ENCODE peak calls at places on chromosomes 16 and 17, in four cellular contexts. M is pancreas, T is HT1080, W is prostate gland. P is an unnamed sample.

GRCh38 chr17:40099627-40100418 is 566 bp downstream of the NR1D1 start:
- DNase-seq in W (no peak), T (no peak), M (peak; percentile 56), P (no peak)

GRCh38 chr17:2416010-2416734 is 15.3 kb upstream of the MNT start:
- DNase-seq in W (peak; percentile 86), T (peak; percentile 82), M (peak; percentile 97), P (peak; percentile 85)

GRCh38 chr17:76497979-76498885 is 3.0 kb downstream of the RHBDF2 start:
- DNase-seq in M (peak; percentile 87), W (peak; percentile 70), T (peak; percentile 79), P (peak; percentile 80)

GRCh38 chr17:40730974-40731373 is 24.2 kb downstream of the KRT25 start:
- DNase-seq in W (no peak), T (no peak), M (no peak), P (no peak)

GRCh38 chr17:81002409-81003361 is 11.0 kb downstream of the CHMP6 start:
- DNase-seq in T (peak; percentile 66), M (no peak), W (no peak), P (no peak)

GRCh38 chr16:74169687-74170522 is 126.7 kb upstream of the PSMD7 start:
- DNase-seq in W (no peak), T (no peak), M (no peak), P (no peak)

GRCh38 chr16:64983983-64984382 is 137.9 kb downstream of the CDH11 start:
- DNase-seq in T (peak; percentile 54), M (no peak), W (no peak), P (no peak)

GRCh38 chr16:22692916-22693646 is 120.9 kb upstream of the HS3ST2 start:
- DNase-seq in T (peak; percentile 3), W (no peak), M (no peak), P (no peak)

GRCh38 chr17:11701906-11702305 is 103.6 kb downstream of the DNAH9 start:
- DNase-seq in T (no peak), W (no peak), M (no peak), P (no peak)

GRCh38 chr16:66487580-66488235 is 60.6 kb downstream of the BEAN1 start:
- DNase-seq in M (no peak), T (no peak), W (no peak), P (peak; percentile 41)

GRCh38 chr17:18323007-18323406 is 7.9 kb downstream of the SMCR8 start:
- DNase-seq in M (no peak), T (peak; percentile 14), W (no peak), P (no peak)

GRCh38 chr17:77409282-77410161 is 268.8 kb downstream of the SEC14L1 start:
- DNase-seq in M (no peak), T (no peak), W (peak; percentile 70), P (no peak)

GRCh38 chr16:57388359-57389086 is 16.0 kb upstream of the CCL17 start:
- DNase-seq in T (no peak), W (no peak), M (no peak), P (no peak)

GRCh38 chr16:47886631-47887415 is 269.0 kb downstream of the ABCC12 start:
- DNase-seq in M (no peak), T (no peak), W (no peak), P (no peak)

GRCh38 chr16:27426423-27427408 is 24.7 kb downstream of the IL21R start:
- DNase-seq in W (no peak), M (peak; percentile 44), T (peak; percentile 92), P (peak; percentile 26)

GRCh38 chr17:35046740-35047283 is 16.7 kb downstream of the RFFL start:
- DNase-seq in W (no peak), T (peak; percentile 86), M (no peak), P (no peak)

GRCh38 chr17:82242977-82243647 is 14.3 kb downstream of the SLC16A3 start:
- DNase-seq in W (peak; percentile 85), T (peak; percentile 56), M (peak; percentile 86), P (peak; percentile 95)

GRCh38 chr17:32266389-32267269 is 997 bp downstream of the RHBDL3 start:
- DNase-seq in T (no peak), M (peak; percentile 68), W (no peak), P (no peak)

GRCh38 chr17:81309140-81309858 is 14.2 kb upstream of the SLC38A10 start:
- DNase-seq in M (peak; percentile 86), T (peak; percentile 52), W (peak; percentile 53), P (peak; percentile 96)

GRCh38 chr16:30985401-30986128 is 558 bp downstream of the HSD3B7 start:
- DNase-seq in M (peak; percentile 85), T (peak; percentile 27), W (peak; percentile 70), P (peak; percentile 84)

GRCh38 chr16:9836118-9836736 is 346.0 kb downstream of the GRIN2A start:
- DNase-seq in M (no peak), T (no peak), W (no peak), P (no peak)

GRCh38 chr16:88298882-88299745 is 83.6 kb upstream of the ZNF469 start:
- DNase-seq in W (no peak), T (peak; percentile 42), M (no peak), P (no peak)

GRCh38 chr17:17167986-17168385 is 38.1 kb downstream of the PLD6 start:
- DNase-seq in T (no peak), W (no peak), M (no peak), P (no peak)

GRCh38 chr16:22859925-22860324 is 46.0 kb downstream of the HS3ST2 start:
- DNase-seq in W (no peak), T (no peak), M (no peak), P (no peak)

GRCh38 chr17:30819941-30820705 is 4.4 kb downstream of the CRLF3 start:
- DNase-seq in W (no peak), T (no peak), M (no peak), P (no peak)

GRCh38 chr16:79089735-79090284 is 510.7 kb downstream of the MAF start:
- DNase-seq in M (no peak), T (peak; percentile 53), W (no peak), P (no peak)

GRCh38 chr16:50311134-50311528 is 44.8 kb downstream of the ADCY7 start:
- DNase-seq in M (no peak), W (no peak), T (no peak), P (no peak)

GRCh38 chr17:55161935-55162555 is 102.7 kb upstream of the HLF start:
- DNase-seq in M (no peak), W (no peak), T (peak; percentile 97), P (no peak)

GRCh38 chr16:56357291-56357764 is 68.0 kb downstream of the AMFR start:
- DNase-seq in W (no peak), M (peak; percentile 59), T (no peak), P (peak; percentile 45)

GRCh38 chr16:52597073-52597771 is 50.3 kb upstream of the TOX3 start:
- DNase-seq in T (no peak), M (no peak), W (no peak), P (no peak)